ENCODE peak calls at places on chromosomes 7 and 10, in nine cellular contexts. One of them, this sample, is unnamed.

GRCh38 chr10:122033224-122033926 is 44.4 kb downstream of the TACC2 start:
- DNase-seq in ACHN: no peak
- DNase-seq in NCI-H69: no peak
- DNase-seq in IMR-90: no peak
- DNase-seq in GM23248: no peak
- DNase-seq in osteocyte: no peak
- DNase-seq in LoVo: peak
- DNase-seq in HT1080: no peak
- DNase-seq in NCI-H1092: no peak
- DNase-seq in this sample: no peak

GRCh38 chr7:152899482-152900166 is 140.1 kb downstream of the ACTR3B start:
- DNase-seq in GM23248: no peak
- DNase-seq in LoVo: no peak
- DNase-seq in HT1080: no peak
- DNase-seq in NCI-H1092: no peak
- DNase-seq in osteocyte: no peak
- DNase-seq in NCI-H69: no peak
- DNase-seq in ACHN: no peak
- DNase-seq in IMR-90: no peak
- DNase-seq in this sample: peak

GRCh38 chr7:264541-265191 is 25.3 kb upstream of the FOXL3 start:
- DNase-seq in IMR-90: no peak
- DNase-seq in ACHN: no peak
- DNase-seq in NCI-H1092: peak
- DNase-seq in NCI-H69: no peak
- DNase-seq in GM23248: no peak
- DNase-seq in osteocyte: no peak
- DNase-seq in LoVo: peak
- DNase-seq in HT1080: no peak
- DNase-seq in this sample: no peak

GRCh38 chr10:30557884-30558283 is 71.7 kb downstream of the LYZL2 start:
- DNase-seq in GM23248: peak
- DNase-seq in LoVo: peak
- DNase-seq in IMR-90: peak
- DNase-seq in HT1080: no peak
- DNase-seq in NCI-H69: no peak
- DNase-seq in osteocyte: no peak
- DNase-seq in NCI-H1092: no peak
- DNase-seq in ACHN: peak
- DNase-seq in this sample: no peak

GRCh38 chr10:4662576-4663161 is 163.3 kb upstream of the AKR1E2 start:
- DNase-seq in LoVo: peak
- DNase-seq in NCI-H69: no peak
- DNase-seq in GM23248: peak
- DNase-seq in HT1080: peak
- DNase-seq in ACHN: peak
- DNase-seq in osteocyte: no peak
- DNase-seq in NCI-H1092: no peak
- DNase-seq in IMR-90: no peak
- DNase-seq in this sample: no peak

GRCh38 chr10:14601872-14602725 is 172.6 kb downstream of the FAM107B start:
- DNase-seq in NCI-H1092: no peak
- DNase-seq in LoVo: no peak
- DNase-seq in GM23248: peak
- DNase-seq in IMR-90: peak
- DNase-seq in ACHN: peak
- DNase-seq in NCI-H69: no peak
- DNase-seq in HT1080: peak
- DNase-seq in osteocyte: no peak
- DNase-seq in this sample: no peak

GRCh38 chr10:128958881-128959690 is 508.0 kb upstream of the MGMT start:
- DNase-seq in NCI-H1092: no peak
- DNase-seq in LoVo: no peak
- DNase-seq in HT1080: no peak
- DNase-seq in ACHN: no peak
- DNase-seq in GM23248: no peak
- DNase-seq in osteocyte: no peak
- DNase-seq in NCI-H69: no peak
- DNase-seq in IMR-90: no peak
- DNase-seq in this sample: no peak

GRCh38 chr10:21055339-21056135 is 158.4 kb upstream of the NEBL start:
- DNase-seq in IMR-90: no peak
- DNase-seq in LoVo: no peak
- DNase-seq in ACHN: no peak
- DNase-seq in osteocyte: no peak
- DNase-seq in GM23248: no peak
- DNase-seq in HT1080: no peak
- DNase-seq in NCI-H1092: no peak
- DNase-seq in NCI-H69: peak
- DNase-seq in this sample: no peak

GRCh38 chr7:117062300-117062699 is 109.0 kb downstream of the ST7 start:
- DNase-seq in LoVo: no peak
- DNase-seq in GM23248: no peak
- DNase-seq in ACHN: no peak
- DNase-seq in IMR-90: peak
- DNase-seq in HT1080: no peak
- DNase-seq in NCI-H1092: no peak
- DNase-seq in osteocyte: no peak
- DNase-seq in NCI-H69: no peak
- DNase-seq in this sample: no peak

GRCh38 chr10:13371879-13372470 is 23.9 kb upstream of the SEPHS1 start:
- DNase-seq in NCI-H1092: peak
- DNase-seq in LoVo: peak
- DNase-seq in osteocyte: peak
- DNase-seq in NCI-H69: peak
- DNase-seq in GM23248: peak
- DNase-seq in ACHN: peak
- DNase-seq in HT1080: peak
- DNase-seq in IMR-90: peak
- DNase-seq in this sample: peak

GRCh38 chr10:68559251-68559650 is 886 bp upstream of the TET1 start:
- DNase-seq in HT1080: no peak
- DNase-seq in ACHN: no peak
- DNase-seq in LoVo: no peak
- DNase-seq in NCI-H1092: no peak
- DNase-seq in osteocyte: no peak
- DNase-seq in IMR-90: peak
- DNase-seq in NCI-H69: no peak
- DNase-seq in GM23248: peak
- DNase-seq in this sample: no peak

GRCh38 chr7:17526621-17527020 is 228.2 kb downstream of the AHR start:
- DNase-seq in GM23248: no peak
- DNase-seq in IMR-90: no peak
- DNase-seq in NCI-H1092: no peak
- DNase-seq in LoVo: no peak
- DNase-seq in ACHN: no peak
- DNase-seq in HT1080: no peak
- DNase-seq in osteocyte: no peak
- DNase-seq in NCI-H69: no peak
- DNase-seq in this sample: no peak

GRCh38 chr10:86673827-86674581 is 5.7 kb downstream of the LDB3 start:
- DNase-seq in LoVo: no peak
- DNase-seq in osteocyte: no peak
- DNase-seq in ACHN: no peak
- DNase-seq in IMR-90: no peak
- DNase-seq in NCI-H1092: peak
- DNase-seq in NCI-H69: peak
- DNase-seq in GM23248: no peak
- DNase-seq in HT1080: no peak
- DNase-seq in this sample: peak

GRCh38 chr7:137940656-137941518 is 61.0 kb downstream of the CREB3L2 start:
- DNase-seq in IMR-90: peak
- DNase-seq in ACHN: no peak
- DNase-seq in GM23248: no peak
- DNase-seq in NCI-H69: no peak
- DNase-seq in NCI-H1092: no peak
- DNase-seq in osteocyte: no peak
- DNase-seq in HT1080: no peak
- DNase-seq in LoVo: no peak
- DNase-seq in this sample: no peak

GRCh38 chr10:23096814-23097549 is 1.6 kb downstream of the MSRB2 start:
- DNase-seq in IMR-90: peak
- DNase-seq in osteocyte: no peak
- DNase-seq in HT1080: no peak
- DNase-seq in LoVo: peak
- DNase-seq in GM23248: peak
- DNase-seq in NCI-H69: no peak
- DNase-seq in NCI-H1092: no peak
- DNase-seq in ACHN: no peak
- DNase-seq in this sample: no peak

GRCh38 chr10:89563861-89564478 is 28.6 kb upstream of the SLC16A12 start:
- DNase-seq in GM23248: peak
- DNase-seq in ACHN: peak
- DNase-seq in LoVo: peak
- DNase-seq in NCI-H69: peak
- DNase-seq in osteocyte: no peak
- DNase-seq in IMR-90: peak
- DNase-seq in HT1080: peak
- DNase-seq in NCI-H1092: no peak
- DNase-seq in this sample: peak

GRCh38 chr7:56291-56913 is 136.0 kb upstream of the FAM20C start:
- DNase-seq in NCI-H69: no peak
- DNase-seq in IMR-90: no peak
- DNase-seq in NCI-H1092: no peak
- DNase-seq in GM23248: no peak
- DNase-seq in ACHN: no peak
- DNase-seq in LoVo: no peak
- DNase-seq in osteocyte: peak
- DNase-seq in HT1080: no peak
- DNase-seq in this sample: no peak

GRCh38 chr7:100065452-100066186 is 15.9 kb downstream of the ZNF3 start:
- DNase-seq in NCI-H1092: no peak
- DNase-seq in ACHN: no peak
- DNase-seq in IMR-90: peak
- DNase-seq in HT1080: no peak
- DNase-seq in GM23248: peak
- DNase-seq in osteocyte: no peak
- DNase-seq in LoVo: no peak
- DNase-seq in NCI-H69: no peak
- DNase-seq in this sample: no peak

GRCh38 chr10:11162828-11163599 is 145.3 kb downstream of the CELF2 start:
- DNase-seq in NCI-H1092: no peak
- DNase-seq in HT1080: no peak
- DNase-seq in IMR-90: no peak
- DNase-seq in LoVo: no peak
- DNase-seq in ACHN: no peak
- DNase-seq in NCI-H69: no peak
- DNase-seq in GM23248: no peak
- DNase-seq in osteocyte: peak
- DNase-seq in this sample: peak

GRCh38 chr7:132783824-132784223 is 207.6 kb upstream of the PLXNA4 start:
- DNase-seq in LoVo: no peak
- DNase-seq in osteocyte: no peak
- DNase-seq in ACHN: peak
- DNase-seq in HT1080: peak
- DNase-seq in NCI-H69: no peak
- DNase-seq in IMR-90: peak
- DNase-seq in NCI-H1092: peak
- DNase-seq in GM23248: peak
- DNase-seq in this sample: no peak

GRCh38 chr7:86778271-86778670 is 134.6 kb downstream of the GRM3 start:
- DNase-seq in NCI-H69: no peak
- DNase-seq in HT1080: no peak
- DNase-seq in osteocyte: no peak
- DNase-seq in IMR-90: no peak
- DNase-seq in ACHN: no peak
- DNase-seq in NCI-H1092: no peak
- DNase-seq in LoVo: no peak
- DNase-seq in GM23248: no peak
- DNase-seq in this sample: peak

GRCh38 chr10:70503776-70504175 is 25.2 kb downstream of the PALD1 start:
- DNase-seq in GM23248: no peak
- DNase-seq in NCI-H1092: no peak
- DNase-seq in NCI-H69: peak
- DNase-seq in LoVo: no peak
- DNase-seq in osteocyte: no peak
- DNase-seq in IMR-90: no peak
- DNase-seq in HT1080: no peak
- DNase-seq in ACHN: no peak
- DNase-seq in this sample: no peak

GRCh38 chr10:98168147-98168546 is 33.7 kb downstream of the R3HCC1L start:
- DNase-seq in IMR-90: no peak
- DNase-seq in GM23248: no peak
- DNase-seq in osteocyte: no peak
- DNase-seq in LoVo: no peak
- DNase-seq in HT1080: no peak
- DNase-seq in ACHN: no peak
- DNase-seq in NCI-H1092: no peak
- DNase-seq in NCI-H69: no peak
- DNase-seq in this sample: no peak

GRCh38 chr7:130890176-130891020 is 156.4 kb upstream of the KLF14 start:
- DNase-seq in IMR-90: no peak
- DNase-seq in GM23248: peak
- DNase-seq in LoVo: no peak
- DNase-seq in NCI-H1092: no peak
- DNase-seq in HT1080: no peak
- DNase-seq in NCI-H69: no peak
- DNase-seq in osteocyte: no peak
- DNase-seq in ACHN: no peak
- DNase-seq in this sample: no peak

GRCh38 chr7:22841954-22842353 is 19.3 kb upstream of the TOMM7 start:
- DNase-seq in HT1080: no peak
- DNase-seq in osteocyte: peak
- DNase-seq in IMR-90: peak
- DNase-seq in NCI-H1092: no peak
- DNase-seq in ACHN: no peak
- DNase-seq in NCI-H69: no peak
- DNase-seq in LoVo: no peak
- DNase-seq in GM23248: peak
- DNase-seq in this sample: no peak

GRCh38 chr10:85864173-85864549 is 502.4 kb downstream of the GRID1 start:
- DNase-seq in IMR-90: no peak
- DNase-seq in GM23248: no peak
- DNase-seq in ACHN: no peak
- DNase-seq in LoVo: no peak
- DNase-seq in NCI-H69: peak
- DNase-seq in HT1080: no peak
- DNase-seq in osteocyte: no peak
- DNase-seq in NCI-H1092: no peak
- DNase-seq in this sample: peak

GRCh38 chr7:35801392-35802101 is 690 bp downstream of the SEPTIN7 start:
- DNase-seq in GM23248: peak
- DNase-seq in ACHN: peak
- DNase-seq in IMR-90: peak
- DNase-seq in LoVo: peak
- DNase-seq in NCI-H1092: peak
- DNase-seq in HT1080: peak
- DNase-seq in osteocyte: peak
- DNase-seq in NCI-H69: peak
- DNase-seq in this sample: peak

GRCh38 chr10:30701471-30702173 is 72.1 kb upstream of the LYZL2 start:
- DNase-seq in NCI-H1092: no peak
- DNase-seq in HT1080: peak
- DNase-seq in ACHN: no peak
- DNase-seq in NCI-H69: no peak
- DNase-seq in GM23248: peak
- DNase-seq in osteocyte: peak
- DNase-seq in LoVo: no peak
- DNase-seq in IMR-90: peak
- DNase-seq in this sample: no peak

GRCh38 chr10:27100800-27101347 is 580 bp upstream of the ANKRD26 start:
- DNase-seq in GM23248: no peak
- DNase-seq in ACHN: peak
- DNase-seq in osteocyte: no peak
- DNase-seq in NCI-H69: peak
- DNase-seq in NCI-H1092: no peak
- DNase-seq in LoVo: no peak
- DNase-seq in IMR-90: no peak
- DNase-seq in HT1080: no peak
- DNase-seq in this sample: no peak

GRCh38 chr10:24533981-24534380 is 189.7 kb downstream of the ARHGAP21 start:
- DNase-seq in NCI-H69: no peak
- DNase-seq in osteocyte: no peak
- DNase-seq in LoVo: no peak
- DNase-seq in IMR-90: no peak
- DNase-seq in NCI-H1092: no peak
- DNase-seq in ACHN: no peak
- DNase-seq in HT1080: no peak
- DNase-seq in GM23248: no peak
- DNase-seq in this sample: no peak

GRCh38 chr7:64515330-64515729 is 47.5 kb downstream of the ZNF680 start:
- DNase-seq in ACHN: no peak
- DNase-seq in LoVo: no peak
- DNase-seq in osteocyte: no peak
- DNase-seq in GM23248: no peak
- DNase-seq in HT1080: no peak
- DNase-seq in IMR-90: no peak
- DNase-seq in NCI-H1092: no peak
- DNase-seq in NCI-H69: no peak
- DNase-seq in this sample: no peak